ENCODE peak calls at places on chromosomes 2 and 18, in four cellular contexts. A, V, U and I are unnamed samples.

GRCh38 chr2:141778315-141778835 is 352.4 kb downstream of the LRP1B start:
- DNase-seq in A (peak; percentile 61), V (no peak), U (no peak), I (no peak)

GRCh38 chr2:74072542-74072941 is 75.2 kb downstream of the BOLA3 start:
- DNase-seq in A (no peak), V (no peak), U (no peak), I (no peak)

GRCh38 chr2:199861116-199861774 is 10.3 kb upstream of the FTCDNL1 start:
- DNase-seq in A (peak; percentile 10), V (no peak), U (no peak), I (no peak)

GRCh38 chr18:50644807-50645206 is 84.9 kb downstream of the MAPK4 start:
- DNase-seq in A (no peak), V (no peak), U (no peak), I (no peak)

GRCh38 chr2:3426615-3427014 is 47.1 kb downstream of the TRAPPC12 start:
- DNase-seq in A (no peak), V (no peak), U (no peak), I (no peak)

GRCh38 chr2:184598313-184599053 is at the start of gene ZNF804A:
- DNase-seq in A (peak; percentile 63), V (peak; percentile 54), U (no peak), I (peak; percentile 63)

GRCh38 chr18:52242711-52243110 is 97.3 kb upstream of the DCC start:
- DNase-seq in A (no peak), V (no peak), U (no peak), I (no peak)

GRCh38 chr2:42598656-42599267 is 30.3 kb downstream of the MTA3 start:
- DNase-seq in A (no peak), V (no peak), U (no peak), I (no peak)

GRCh38 chr2:21162615-21162878 is 38.8 kb downstream of the TDRD15 start:
- DNase-seq in A (no peak), V (no peak), U (no peak), I (no peak)

GRCh38 chr2:66574701-66575624 is 140.0 kb downstream of the MEIS1 start:
- DNase-seq in A (peak; percentile 82), V (peak; percentile 79), U (no peak), I (peak; percentile 77)

GRCh38 chr18:9758624-9759075 is 50.5 kb downstream of the RAB31 start:
- DNase-seq in A (no peak), V (no peak), U (no peak), I (no peak)

GRCh38 chr2:101307503-101307902 is 998 bp downstream of the RNF149 start:
- DNase-seq in A (no peak), V (no peak), U (no peak), I (peak; percentile 7)

GRCh38 chr2:176002684-176003225 is 688 bp upstream of the LNPK start:
- DNase-seq in A (peak; percentile 25), V (peak; percentile 35), U (no peak), I (no peak)

GRCh38 chr2:12998701-12999100 is 282.0 kb downstream of the TRIB2 start:
- DNase-seq in A (no peak), V (no peak), U (no peak), I (no peak)

GRCh38 chr18:73679941-73680700 is 467.5 kb downstream of the FBXO15 start:
- DNase-seq in A (peak; percentile 78), V (no peak), U (no peak), I (no peak)

GRCh38 chr2:40584432-40584831 is 132.5 kb upstream of the SLC8A1 start:
- DNase-seq in A (peak; percentile 0), V (no peak), U (no peak), I (no peak)

GRCh38 chr2:127592761-127593227 is 53.2 kb upstream of the GPR17 start:
- DNase-seq in A (no peak), V (no peak), U (no peak), I (peak; percentile 38)

GRCh38 chr18:25348361-25349130 is 3.4 kb downstream of the ZNF521 start:
- DNase-seq in A (no peak), V (no peak), U (no peak), I (no peak)

GRCh38 chr2:160358051-160358450 is 135.6 kb downstream of the RBMS1 start:
- DNase-seq in A (peak; percentile 67), V (no peak), U (no peak), I (no peak)

GRCh38 chr2:138193416-138194213 is 229.3 kb downstream of the HNMT start:
- DNase-seq in A (no peak), V (no peak), U (no peak), I (no peak)

GRCh38 chr2:223196331-223196730 is 144.3 kb downstream of the KCNE4 start:
- DNase-seq in A (no peak), V (no peak), U (no peak), I (no peak)

GRCh38 chr2:111624401-111625156 is 259.4 kb downstream of the ANAPC1 start:
- DNase-seq in A (peak; percentile 65), V (no peak), U (no peak), I (no peak)

GRCh38 chr2:157345647-157346389 is 20.2 kb upstream of the ERMN start:
- DNase-seq in A (no peak), V (no peak), U (no peak), I (no peak)

GRCh38 chr2:100107911-100108647 is 34.3 kb downstream of the AFF3 start:
- DNase-seq in A (no peak), V (no peak), U (no peak), I (no peak)

GRCh38 chr2:5914831-5915611 is 222.8 kb downstream of the SOX11 start:
- DNase-seq in A (peak; percentile 98), V (peak; percentile 8), U (no peak), I (no peak)

GRCh38 chr18:22052405-22053105 is 116.8 kb upstream of the GATA6 start:
- DNase-seq in A (no peak), V (peak; percentile 52), U (no peak), I (no peak)

GRCh38 chr18:61893304-61893970 is 630 bp upstream of the RNF152 start:
- DNase-seq in A (no peak), V (peak; percentile 58), U (no peak), I (peak; percentile 68)

DNA sequence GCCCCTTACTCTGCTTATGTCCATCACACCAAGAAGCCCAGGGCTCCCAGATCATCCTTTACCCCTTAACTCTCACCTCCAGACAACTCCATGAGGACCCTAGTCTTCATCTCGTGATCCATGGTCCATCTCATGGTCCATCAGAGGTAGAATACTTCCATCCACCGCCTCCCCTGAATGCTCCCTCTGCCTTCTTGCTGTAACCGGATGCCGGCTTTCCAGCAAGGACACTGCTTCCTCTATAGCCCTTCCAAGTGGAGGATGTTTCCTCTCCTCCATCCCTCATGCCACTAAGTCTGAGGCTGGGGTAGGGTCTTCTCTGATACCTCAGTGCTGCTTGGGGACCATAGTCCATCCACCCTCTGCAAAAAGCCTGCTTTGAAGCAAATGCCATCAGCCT is 118.6 kb upstream of the SIX2 start:
- DNase-seq in A (no peak), V (no peak), U (no peak), I (no peak)
- H3K4me1 ChIP-seq in A (peaks cover 22% of the 10 kb centered on the region), V (no peaks in the 10 kb centered on the region), U (no peaks in the 10 kb centered on the region), I (peaks cover 37% of the 10 kb centered on the region)

GRCh38 chr2:218166791-218167190 is at the start of gene CXCR1:
- DNase-seq in A (no peak), V (no peak), U (peak; percentile 25), I (no peak)

GRCh38 chr2:218168635-218169462 is 2.1 kb upstream of the CXCR1 start:
- DNase-seq in A (no peak), V (peak; percentile 77), U (peak; percentile 60), I (peak; percentile 68)

GRCh38 chr2:218168016-218168415 is 1.3 kb upstream of the CXCR1 start:
- DNase-seq in A (no peak), V (no peak), U (no peak), I (no peak)

GRCh38 chr2:218172808-218173207 is 6.0 kb upstream of the CXCR1 start:
- DNase-seq in A (no peak), V (no peak), U (no peak), I (no peak)

DNA sequence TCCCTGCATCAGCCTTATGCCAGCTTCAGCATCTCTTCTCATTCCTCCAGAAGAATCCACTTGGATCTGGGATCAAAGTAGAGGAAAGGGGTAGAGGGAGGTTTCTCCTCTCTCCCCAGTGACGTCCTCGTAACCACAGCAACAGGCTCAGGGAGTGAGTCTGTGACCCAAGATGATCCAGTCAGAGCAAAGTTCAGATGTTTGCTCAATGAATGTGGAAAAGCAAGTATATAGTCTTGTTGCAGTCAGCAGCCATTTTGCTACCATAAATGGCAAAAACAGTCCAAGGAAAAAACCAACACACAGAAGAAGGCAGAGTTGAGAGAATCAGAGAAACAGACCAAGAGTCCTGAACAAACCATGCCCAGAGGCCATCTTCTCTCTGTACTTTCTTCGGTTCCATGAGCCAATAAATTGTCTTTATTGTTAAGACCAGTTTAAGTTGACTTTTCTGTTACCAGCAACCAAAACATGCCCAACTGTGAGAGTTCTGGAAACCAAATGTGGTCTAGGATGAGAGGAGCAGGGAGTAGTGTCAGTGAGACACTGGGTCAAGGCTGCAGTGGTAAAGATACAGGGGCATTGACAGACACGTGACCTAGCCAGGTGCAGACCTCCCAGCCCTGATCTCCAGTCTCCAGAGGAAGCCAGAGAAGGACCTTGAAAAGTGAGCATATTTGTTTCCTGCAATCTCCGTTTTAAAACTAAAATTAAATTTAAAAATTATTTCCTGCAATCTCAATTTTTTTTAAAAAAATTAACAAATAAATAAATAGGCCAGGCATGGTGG is 3.2 kb upstream of the CXCR1 start:
- DNase-seq in A (no peak), V (peak; percentile 54), U (no peak), I (no peak)
- H3K27me3 ChIP-seq in A (peaks cover 19% of the 10 kb centered on the region), V (no peaks in the 10 kb centered on the region), U (no peaks in the 10 kb centered on the region), I (peaks cover 10% of the 10 kb centered on the region)

GRCh38 chr18:2641638-2642037 is 13.9 kb upstream of the SMCHD1 start:
- DNase-seq in A (no peak), V (no peak), U (no peak), I (no peak)

GRCh38 chr18:2644535-2644934 is 11.0 kb upstream of the SMCHD1 start:
- DNase-seq in A (no peak), V (no peak), U (no peak), I (no peak)

GRCh38 chr18:2642771-2643170 is 12.8 kb upstream of the SMCHD1 start:
- DNase-seq in A (peak; percentile 23), V (no peak), U (no peak), I (no peak)
- H3K4me1 ChIP-seq in A (no peaks in the 10 kb centered on the region), V (no peaks in the 10 kb centered on the region), U (peaks cover 74% of the 10 kb centered on the region), I (peaks cover 14% of the 10 kb centered on the region)

DNA sequence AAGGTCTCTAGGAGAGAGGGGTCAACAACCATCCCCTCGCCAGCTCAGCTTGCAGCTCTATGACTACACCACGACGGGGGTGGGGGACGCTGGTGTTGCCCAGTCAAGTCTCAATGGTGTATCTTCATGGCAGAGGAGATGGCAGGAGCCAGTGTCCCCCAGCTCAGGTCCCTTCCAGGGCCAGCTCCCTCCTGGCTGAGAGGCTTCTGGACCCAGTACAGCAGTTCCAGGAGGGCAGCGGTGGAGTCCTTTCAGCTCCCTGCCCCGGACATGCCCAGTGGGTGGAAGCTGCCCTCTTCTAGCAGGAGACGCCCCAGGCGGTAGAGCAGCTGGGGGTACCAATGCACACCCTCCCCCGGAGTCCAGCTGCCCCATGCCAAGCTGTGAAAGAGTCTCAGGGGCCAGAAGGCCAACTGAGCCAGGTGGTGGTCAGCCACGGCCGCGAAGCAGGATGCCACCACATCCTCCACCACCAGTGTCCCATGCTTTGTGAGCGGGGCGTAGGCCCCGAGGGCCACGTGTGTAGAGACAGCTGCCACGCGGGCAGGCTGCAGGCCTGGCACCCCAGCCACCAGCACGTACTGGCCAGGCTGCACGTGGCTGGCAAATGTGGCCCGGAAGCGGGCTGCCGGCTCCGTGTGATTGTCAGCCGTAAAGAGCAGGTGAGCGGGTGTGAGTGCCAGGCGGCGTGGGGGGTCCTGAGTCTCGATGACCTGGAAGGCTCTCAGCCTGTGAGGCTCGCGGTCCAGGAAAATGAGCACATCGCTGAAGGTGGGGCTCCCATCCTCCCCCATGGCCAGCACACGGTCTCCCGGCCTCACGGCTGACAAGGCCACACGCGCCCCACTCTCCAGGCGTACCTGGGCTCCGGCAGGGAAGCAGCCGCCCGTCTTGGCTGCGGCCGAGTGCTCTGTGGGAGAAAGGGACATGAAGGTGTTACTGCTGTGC is 5.5 kb downstream of the IHH start:
- DNase-seq in A (no peak), V (no peak), U (no peak), I (no peak)
- H3K27me3 ChIP-seq in A (peaks cover 66% of the 10 kb centered on the region), V (no peaks in the 10 kb centered on the region), U (peaks cover 37% of the 10 kb centered on the region), I (peaks cover 76% of the 10 kb centered on the region)

GRCh38 chr2:237733677-237734300 is 64.8 kb upstream of the RBM44 start:
- DNase-seq in A (no peak), V (peak; percentile 60), U (no peak), I (peak; percentile 41)
- H3K4me1 ChIP-seq in A (peaks cover 34% of the 10 kb centered on the region), V (peaks cover 32% of the 10 kb centered on the region), U (peaks cover 24% of the 10 kb centered on the region), I (peaks cover 61% of the 10 kb centered on the region)